ENCODE peak calls at places on chromosomes 11 and 22, in seven cellular contexts. One of them, this sample, is unnamed. For H3K36me3, the result is how much of the 10 kb centered on the place peaks cover.

GRCh38 chr11:76408171-76408965 is 27.2 kb downstream of the GVQW3 start:
- DNase-seq in lower lobe of right lung: no peak
- DNase-seq in CD4-positive, CD25-positive, alpha-beta regulatory T cell: no peak
- DNase-seq in CD8-positive, alpha-beta memory T cell: no peak
- DNase-seq in GM23338: no peak
- DNase-seq in sigmoid colon: no peak
- DNase-seq in fibroblast of lung: no peak
- DNase-seq in this sample: no peak

GRCh38 chr11:45031912-45032519 is 81.3 kb upstream of the TP53I11 start:
- DNase-seq in lower lobe of right lung: no peak
- DNase-seq in CD4-positive, CD25-positive, alpha-beta regulatory T cell: no peak
- DNase-seq in CD8-positive, alpha-beta memory T cell: no peak
- DNase-seq in GM23338: no peak
- DNase-seq in sigmoid colon: no peak
- DNase-seq in fibroblast of lung: no peak
- DNase-seq in this sample: no peak

GRCh38 chr11:82892611-82893169 is 7.5 kb downstream of the PRCP start:
- DNase-seq in lower lobe of right lung: no peak
- DNase-seq in CD4-positive, CD25-positive, alpha-beta regulatory T cell: no peak
- DNase-seq in CD8-positive, alpha-beta memory T cell: no peak
- DNase-seq in GM23338: no peak
- DNase-seq in sigmoid colon: no peak
- DNase-seq in fibroblast of lung: no peak
- DNase-seq in this sample: no peak

GRCh38 chr22:37745548-37746365 is 48.9 kb downstream of the TRIOBP start:
- DNase-seq in lower lobe of right lung: peak
- DNase-seq in CD4-positive, CD25-positive, alpha-beta regulatory T cell: peak
- DNase-seq in CD8-positive, alpha-beta memory T cell: peak
- DNase-seq in GM23338: peak
- DNase-seq in sigmoid colon: peak
- DNase-seq in fibroblast of lung: peak
- DNase-seq in this sample: peak

GRCh38 chr11:46050065-46050464 is 71.2 kb downstream of the PHF21A start:
- DNase-seq in lower lobe of right lung: peak
- DNase-seq in CD4-positive, CD25-positive, alpha-beta regulatory T cell: no peak
- DNase-seq in CD8-positive, alpha-beta memory T cell: no peak
- DNase-seq in GM23338: peak
- DNase-seq in sigmoid colon: peak
- DNase-seq in fibroblast of lung: peak
- DNase-seq in this sample: no peak

GRCh38 chr22:50717709-50718351 is 20.2 kb upstream of the ACR start:
- DNase-seq in lower lobe of right lung: no peak
- DNase-seq in CD4-positive, CD25-positive, alpha-beta regulatory T cell: no peak
- DNase-seq in CD8-positive, alpha-beta memory T cell: no peak
- DNase-seq in GM23338: no peak
- DNase-seq in sigmoid colon: no peak
- DNase-seq in fibroblast of lung: no peak
- DNase-seq in this sample: no peak

GRCh38 chr11:57375490-57375889 is 5.5 kb downstream of the PRG3 start:
- DNase-seq in lower lobe of right lung: no peak
- DNase-seq in CD4-positive, CD25-positive, alpha-beta regulatory T cell: no peak
- DNase-seq in CD8-positive, alpha-beta memory T cell: no peak
- DNase-seq in GM23338: no peak
- DNase-seq in sigmoid colon: no peak
- DNase-seq in fibroblast of lung: no peak
- DNase-seq in this sample: no peak

GRCh38 chr22:36702832-36703210 is 731 bp downstream of the CACNG2 start:
- DNase-seq in lower lobe of right lung: no peak
- DNase-seq in CD4-positive, CD25-positive, alpha-beta regulatory T cell: no peak
- DNase-seq in CD8-positive, alpha-beta memory T cell: no peak
- DNase-seq in GM23338: peak
- DNase-seq in sigmoid colon: no peak
- DNase-seq in fibroblast of lung: no peak
- DNase-seq in this sample: no peak

GRCh38 chr22:20997536-20998257 is 4.2 kb downstream of the THAP7 start:
- DNase-seq in lower lobe of right lung: no peak
- DNase-seq in CD4-positive, CD25-positive, alpha-beta regulatory T cell: no peak
- DNase-seq in CD8-positive, alpha-beta memory T cell: no peak
- DNase-seq in GM23338: no peak
- DNase-seq in sigmoid colon: no peak
- DNase-seq in fibroblast of lung: no peak
- DNase-seq in this sample: no peak

GRCh38 chr11:48366365-48366764 is at the start of gene OR4C5:
- DNase-seq in lower lobe of right lung: no peak
- DNase-seq in CD4-positive, CD25-positive, alpha-beta regulatory T cell: no peak
- DNase-seq in CD8-positive, alpha-beta memory T cell: no peak
- DNase-seq in GM23338: no peak
- DNase-seq in sigmoid colon: no peak
- DNase-seq in fibroblast of lung: no peak
- DNase-seq in this sample: no peak

GRCh38 chr22:48057116-48057835 is 1294.8 kb downstream of the TBC1D22A start:
- DNase-seq in lower lobe of right lung: no peak
- DNase-seq in CD4-positive, CD25-positive, alpha-beta regulatory T cell: no peak
- DNase-seq in CD8-positive, alpha-beta memory T cell: no peak
- DNase-seq in GM23338: no peak
- DNase-seq in sigmoid colon: no peak
- DNase-seq in fibroblast of lung: no peak
- DNase-seq in this sample: no peak

GRCh38 chr11:30314625-30315024 is 8.3 kb upstream of the ARL14EP start:
- DNase-seq in lower lobe of right lung: no peak
- DNase-seq in CD4-positive, CD25-positive, alpha-beta regulatory T cell: no peak
- DNase-seq in CD8-positive, alpha-beta memory T cell: no peak
- DNase-seq in GM23338: peak
- DNase-seq in sigmoid colon: no peak
- DNase-seq in fibroblast of lung: no peak
- DNase-seq in this sample: no peak

GRCh38 chr11:93740031-93740801 is 1.1 kb downstream of the TAF1D start:
- DNase-seq in lower lobe of right lung: peak
- DNase-seq in CD4-positive, CD25-positive, alpha-beta regulatory T cell: peak
- DNase-seq in CD8-positive, alpha-beta memory T cell: no peak
- DNase-seq in GM23338: peak
- DNase-seq in sigmoid colon: no peak
- DNase-seq in fibroblast of lung: peak
- DNase-seq in this sample: peak

GRCh38 chr11:33716236-33716635 is 15.6 kb upstream of the C11orf91 start:
- DNase-seq in lower lobe of right lung: no peak
- DNase-seq in CD4-positive, CD25-positive, alpha-beta regulatory T cell: no peak
- DNase-seq in CD8-positive, alpha-beta memory T cell: no peak
- DNase-seq in GM23338: peak
- DNase-seq in sigmoid colon: no peak
- DNase-seq in fibroblast of lung: peak
- DNase-seq in this sample: no peak

GRCh38 chr11:44203270-44204043 is 106.5 kb downstream of the ALX4 start:
- DNase-seq in lower lobe of right lung: no peak
- DNase-seq in CD4-positive, CD25-positive, alpha-beta regulatory T cell: no peak
- DNase-seq in CD8-positive, alpha-beta memory T cell: no peak
- DNase-seq in GM23338: no peak
- DNase-seq in sigmoid colon: no peak
- DNase-seq in fibroblast of lung: no peak
- DNase-seq in this sample: no peak

GRCh38 chr11:132177106-132177505 is 806.7 kb downstream of the NTM start:
- DNase-seq in lower lobe of right lung: no peak
- DNase-seq in CD4-positive, CD25-positive, alpha-beta regulatory T cell: no peak
- DNase-seq in CD8-positive, alpha-beta memory T cell: no peak
- DNase-seq in GM23338: peak
- DNase-seq in sigmoid colon: no peak
- DNase-seq in fibroblast of lung: peak
- DNase-seq in this sample: no peak

GRCh38 chr22:37545703-37546435 is 14.4 kb upstream of the CDC42EP1 start:
- DNase-seq in lower lobe of right lung: peak
- DNase-seq in CD4-positive, CD25-positive, alpha-beta regulatory T cell: no peak
- DNase-seq in CD8-positive, alpha-beta memory T cell: no peak
- DNase-seq in GM23338: peak
- DNase-seq in sigmoid colon: peak
- DNase-seq in fibroblast of lung: peak
- DNase-seq in this sample: no peak

GRCh38 chr11:73972187-73972586 is 10.5 kb downstream of the UCP2 start:
- DNase-seq in lower lobe of right lung: no peak
- DNase-seq in CD4-positive, CD25-positive, alpha-beta regulatory T cell: no peak
- DNase-seq in CD8-positive, alpha-beta memory T cell: no peak
- DNase-seq in GM23338: no peak
- DNase-seq in sigmoid colon: peak
- DNase-seq in fibroblast of lung: no peak
- DNase-seq in this sample: no peak

GRCh38 chr11:7307836-7308235 is 56.1 kb downstream of the SYT9 start:
- DNase-seq in lower lobe of right lung: no peak
- DNase-seq in CD4-positive, CD25-positive, alpha-beta regulatory T cell: no peak
- DNase-seq in CD8-positive, alpha-beta memory T cell: no peak
- DNase-seq in GM23338: no peak
- DNase-seq in sigmoid colon: no peak
- DNase-seq in fibroblast of lung: no peak
- DNase-seq in this sample: no peak

GRCh38 chr22:37283393-37283937 is 1.2 kb downstream of the CYTH4 start:
- DNase-seq in lower lobe of right lung: no peak
- DNase-seq in CD4-positive, CD25-positive, alpha-beta regulatory T cell: peak
- DNase-seq in CD8-positive, alpha-beta memory T cell: no peak
- DNase-seq in GM23338: peak
- DNase-seq in sigmoid colon: no peak
- DNase-seq in fibroblast of lung: no peak
- DNase-seq in this sample: peak

GRCh38 chr11:103987631-103988594 is 48.5 kb upstream of the DDI1 start:
- DNase-seq in lower lobe of right lung: no peak
- DNase-seq in CD4-positive, CD25-positive, alpha-beta regulatory T cell: no peak
- DNase-seq in CD8-positive, alpha-beta memory T cell: no peak
- DNase-seq in GM23338: peak
- DNase-seq in sigmoid colon: no peak
- DNase-seq in fibroblast of lung: no peak
- DNase-seq in this sample: no peak

GRCh38 chr22:48474881-48475280 is 1352.8 kb downstream of the BRD1 start:
- DNase-seq in lower lobe of right lung: peak
- DNase-seq in CD4-positive, CD25-positive, alpha-beta regulatory T cell: no peak
- DNase-seq in CD8-positive, alpha-beta memory T cell: no peak
- DNase-seq in GM23338: no peak
- DNase-seq in sigmoid colon: no peak
- DNase-seq in fibroblast of lung: no peak
- DNase-seq in this sample: no peak

GRCh38 chr11:58576792-58577440 is 1.3 kb upstream of the LPXN start:
- DNase-seq in lower lobe of right lung: no peak
- DNase-seq in CD4-positive, CD25-positive, alpha-beta regulatory T cell: no peak
- DNase-seq in CD8-positive, alpha-beta memory T cell: no peak
- DNase-seq in GM23338: no peak
- DNase-seq in sigmoid colon: peak
- DNase-seq in fibroblast of lung: peak
- DNase-seq in this sample: no peak

GRCh38 chr11:69978841-69979614 is 99.1 kb upstream of the ANO1 start:
- DNase-seq in lower lobe of right lung: no peak
- DNase-seq in CD4-positive, CD25-positive, alpha-beta regulatory T cell: no peak
- DNase-seq in CD8-positive, alpha-beta memory T cell: no peak
- DNase-seq in GM23338: no peak
- DNase-seq in sigmoid colon: no peak
- DNase-seq in fibroblast of lung: no peak
- DNase-seq in this sample: no peak

GRCh38 chr11:10856689-10857603 is 907 bp downstream of the ZBED5 start:
- DNase-seq in lower lobe of right lung: peak
- DNase-seq in CD4-positive, CD25-positive, alpha-beta regulatory T cell: peak
- DNase-seq in CD8-positive, alpha-beta memory T cell: no peak
- DNase-seq in GM23338: peak
- DNase-seq in sigmoid colon: peak
- DNase-seq in fibroblast of lung: peak
- DNase-seq in this sample: no peak

GRCh38 chr11:123063396-123064267 is 1.7 kb upstream of the HSPA8 start:
- DNase-seq in lower lobe of right lung: no peak
- DNase-seq in CD4-positive, CD25-positive, alpha-beta regulatory T cell: no peak
- DNase-seq in CD8-positive, alpha-beta memory T cell: no peak
- DNase-seq in GM23338: peak
- DNase-seq in sigmoid colon: peak
- DNase-seq in fibroblast of lung: peak
- DNase-seq in this sample: no peak

GRCh38 chr22:40247976-40248375 is 70.3 kb downstream of the TNRC6B start:
- DNase-seq in lower lobe of right lung: no peak
- DNase-seq in CD4-positive, CD25-positive, alpha-beta regulatory T cell: no peak
- DNase-seq in CD8-positive, alpha-beta memory T cell: peak
- DNase-seq in GM23338: no peak
- DNase-seq in sigmoid colon: no peak
- DNase-seq in fibroblast of lung: no peak
- DNase-seq in this sample: peak

GRCh38 chr22:46066691-46067090 is 83.6 kb upstream of the PPARA start:
- DNase-seq in lower lobe of right lung: peak
- DNase-seq in CD4-positive, CD25-positive, alpha-beta regulatory T cell: no peak
- DNase-seq in CD8-positive, alpha-beta memory T cell: no peak
- DNase-seq in GM23338: no peak
- DNase-seq in sigmoid colon: peak
- DNase-seq in fibroblast of lung: peak
- DNase-seq in this sample: no peak

GRCh38 chr22:50526849-50527801 is 1.7 kb upstream of the SCO2 start:
- DNase-seq in lower lobe of right lung: peak
- DNase-seq in CD4-positive, CD25-positive, alpha-beta regulatory T cell: no peak
- DNase-seq in CD8-positive, alpha-beta memory T cell: no peak
- DNase-seq in GM23338: peak
- DNase-seq in sigmoid colon: peak
- DNase-seq in fibroblast of lung: peak
- DNase-seq in this sample: no peak

GRCh38 chr11:108213784-108214183 is 8.7 kb downstream of the NPAT start:
- DNase-seq in lower lobe of right lung: no peak
- DNase-seq in CD4-positive, CD25-positive, alpha-beta regulatory T cell: no peak
- DNase-seq in CD8-positive, alpha-beta memory T cell: no peak
- DNase-seq in GM23338: no peak
- DNase-seq in sigmoid colon: no peak
- DNase-seq in fibroblast of lung: no peak
- DNase-seq in this sample: no peak
- H3K36me3 ChIP-seq in lower lobe of right lung: under half
- H3K36me3 ChIP-seq in CD4-positive, CD25-positive, alpha-beta regulatory T cell: under half
- H3K36me3 ChIP-seq in CD8-positive, alpha-beta memory T cell: under half
- H3K36me3 ChIP-seq in GM23338: under half
- H3K36me3 ChIP-seq in sigmoid colon: under half
- H3K36me3 ChIP-seq in fibroblast of lung: under half
- H3K36me3 ChIP-seq in this sample: under half

DNA sequence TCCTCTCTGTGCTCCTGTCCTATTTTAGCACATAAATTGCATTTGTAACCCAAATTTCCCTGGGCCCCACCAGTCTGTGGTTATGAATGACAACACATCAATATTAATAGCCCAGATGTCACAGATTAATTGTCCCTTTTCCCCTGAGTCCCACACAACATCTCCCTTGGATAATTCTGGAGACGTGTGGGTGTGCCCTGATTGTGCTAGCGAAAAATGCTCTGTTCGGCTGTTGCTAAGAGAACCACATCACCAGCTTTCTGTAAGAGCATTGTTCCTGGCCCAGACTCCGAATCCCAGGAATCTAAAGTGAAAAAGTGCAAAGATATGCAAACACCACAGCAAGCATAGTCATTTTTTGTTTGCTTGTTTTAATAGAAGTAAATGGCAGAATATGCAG is 22.3 kb upstream of the SC5D start:
- DNase-seq in lower lobe of right lung: no peak
- DNase-seq in CD4-positive, CD25-positive, alpha-beta regulatory T cell: no peak
- DNase-seq in CD8-positive, alpha-beta memory T cell: no peak
- DNase-seq in GM23338: no peak
- DNase-seq in sigmoid colon: no peak
- DNase-seq in fibroblast of lung: no peak
- DNase-seq in this sample: no peak
- H3K36me3 ChIP-seq in lower lobe of right lung: under half
- H3K36me3 ChIP-seq in CD4-positive, CD25-positive, alpha-beta regulatory T cell: under half
- H3K36me3 ChIP-seq in CD8-positive, alpha-beta memory T cell: under half
- H3K36me3 ChIP-seq in GM23338: under half
- H3K36me3 ChIP-seq in sigmoid colon: under half
- H3K36me3 ChIP-seq in fibroblast of lung: under half
- H3K36me3 ChIP-seq in this sample: under half

GRCh38 chr11:65537620-65538231 is 12.8 kb downstream of the SCYL1 start:
- DNase-seq in lower lobe of right lung: no peak
- DNase-seq in CD4-positive, CD25-positive, alpha-beta regulatory T cell: no peak
- DNase-seq in CD8-positive, alpha-beta memory T cell: no peak
- DNase-seq in GM23338: no peak
- DNase-seq in sigmoid colon: peak
- DNase-seq in fibroblast of lung: no peak
- DNase-seq in this sample: no peak
- H3K36me3 ChIP-seq in lower lobe of right lung: half or more
- H3K36me3 ChIP-seq in CD4-positive, CD25-positive, alpha-beta regulatory T cell: under half
- H3K36me3 ChIP-seq in CD8-positive, alpha-beta memory T cell: under half
- H3K36me3 ChIP-seq in GM23338: under half
- H3K36me3 ChIP-seq in sigmoid colon: under half
- H3K36me3 ChIP-seq in fibroblast of lung: under half
- H3K36me3 ChIP-seq in this sample: under half

GRCh38 chr22:19040581-19041402 is 81.4 kb downstream of the DGCR2 start:
- DNase-seq in lower lobe of right lung: peak
- DNase-seq in CD4-positive, CD25-positive, alpha-beta regulatory T cell: no peak
- DNase-seq in CD8-positive, alpha-beta memory T cell: no peak
- DNase-seq in GM23338: no peak
- DNase-seq in sigmoid colon: peak
- DNase-seq in fibroblast of lung: no peak
- DNase-seq in this sample: no peak
- H3K36me3 ChIP-seq in lower lobe of right lung: half or more
- H3K36me3 ChIP-seq in CD4-positive, CD25-positive, alpha-beta regulatory T cell: half or more
- H3K36me3 ChIP-seq in CD8-positive, alpha-beta memory T cell: under half
- H3K36me3 ChIP-seq in GM23338: under half
- H3K36me3 ChIP-seq in sigmoid colon: under half
- H3K36me3 ChIP-seq in fibroblast of lung: under half
- H3K36me3 ChIP-seq in this sample: half or more

This sample was measured in effector memory CD4-positive, alpha-beta T cell.